ENCODE peak calls at places on chromosome 15, in six cellular contexts. Y is GM23248, F is neural progenitor cell, J is SK-N-SH, H is PC-3, S is HCT116. B is an unnamed sample.
A peak's percentile ranks its signal among the peaks of the same experiment; 100 is the strongest.

GRCh38 chr15:85711590-85712192 is 83.0 kb downstream of the KLHL25 start:
- DNase-seq in Y (peak; percentile 73), F (no peak), J (no peak), H (no peak), S (no peak), B (no peak)

GRCh38 chr15:37520026-37520425 is 414.4 kb upstream of the TMCO5A start:
- DNase-seq in Y (no peak), F (no peak), J (no peak), H (no peak), S (no peak), B (no peak)

GRCh38 chr15:48062476-48062875 is 58.3 kb upstream of the SLC24A5 start:
- DNase-seq in Y (no peak), F (no peak), J (peak; percentile 17), H (peak; percentile 9), S (no peak), B (no peak)

GRCh38 chr15:101129851-101130250 is 122.0 kb downstream of the CHSY1 start:
- DNase-seq in Y (no peak), F (no peak), J (no peak), H (no peak), S (no peak), B (no peak)

GRCh38 chr15:58410353-58410752 is 21.4 kb upstream of the LIPC start:
- DNase-seq in Y (peak; percentile 69), F (no peak), J (no peak), H (no peak), S (no peak), B (no peak)

GRCh38 chr15:100849021-100849831 is 30.4 kb upstream of the ALDH1A3 start:
- DNase-seq in Y (peak; percentile 79), F (no peak), J (no peak), H (peak; percentile 86), S (no peak), B (peak; percentile 16)

GRCh38 chr15:69526086-69526485 is 73.5 kb downstream of the RPLP1 start:
- DNase-seq in Y (peak; percentile 32), F (no peak), J (no peak), H (no peak), S (no peak), B (no peak)

GRCh38 chr15:38517312-38517711 is 47.3 kb downstream of the RASGRP1 start:
- DNase-seq in Y (peak; percentile 36), F (no peak), J (no peak), H (no peak), S (no peak), B (no peak)

GRCh38 chr15:52678036-52678467 is 1.1 kb downstream of the ATOSA start:
- DNase-seq in Y (peak; percentile 88), F (peak; percentile 59), J (peak; percentile 69), H (peak; percentile 57), S (no peak), B (peak; percentile 83)

GRCh38 chr15:80970018-80970657 is 19.5 kb downstream of the MESD start:
- DNase-seq in Y (peak; percentile 72), F (peak; percentile 74), J (peak; percentile 70), H (peak; percentile 78), S (peak; percentile 39), B (peak; percentile 54)

GRCh38 chr15:101029971-101030661 is 111.0 kb downstream of the LRRK1 start:
- DNase-seq in Y (no peak), F (no peak), J (no peak), H (no peak), S (no peak), B (no peak)

GRCh38 chr15:23570466-23570865 is 5.0 kb downstream of the MKRN3 start:
- DNase-seq in Y (no peak), F (peak; percentile 49), J (no peak), H (peak; percentile 38), S (peak; percentile 8), B (no peak)

GRCh38 chr15:57149196-57149595 is 227.1 kb upstream of the CGNL1 start:
- DNase-seq in Y (peak; percentile 61), F (no peak), J (no peak), H (no peak), S (no peak), B (no peak)

GRCh38 chr15:96354731-96355560 is 24.4 kb downstream of the NR2F2 start:
- DNase-seq in Y (peak; percentile 92), F (peak; percentile 31), J (no peak), H (peak; percentile 69), S (no peak), B (peak; percentile 7)

GRCh38 chr15:47674576-47675232 is 42.6 kb upstream of the SEMA6D start:
- DNase-seq in Y (no peak), F (peak; percentile 58), J (no peak), H (no peak), S (no peak), B (no peak)

GRCh38 chr15:77239892-77240608 is 169.1 kb upstream of the TSPAN3 start:
- DNase-seq in Y (peak; percentile 42), F (no peak), J (no peak), H (no peak), S (no peak), B (no peak)

GRCh38 chr15:101453123-101454120 is 36.1 kb downstream of the PCSK6 start:
- DNase-seq in Y (no peak), F (peak; percentile 37), J (no peak), H (no peak), S (no peak), B (no peak)

GRCh38 chr15:62797171-62797570 is 245.4 kb upstream of the TPM1 start:
- DNase-seq in Y (no peak), F (no peak), J (no peak), H (no peak), S (no peak), B (no peak)

GRCh38 chr15:25905140-25905539 is 42.0 kb upstream of the ATP10A start:
- DNase-seq in Y (peak; percentile 96), F (no peak), J (no peak), H (peak; percentile 58), S (no peak), B (no peak)

DNA sequence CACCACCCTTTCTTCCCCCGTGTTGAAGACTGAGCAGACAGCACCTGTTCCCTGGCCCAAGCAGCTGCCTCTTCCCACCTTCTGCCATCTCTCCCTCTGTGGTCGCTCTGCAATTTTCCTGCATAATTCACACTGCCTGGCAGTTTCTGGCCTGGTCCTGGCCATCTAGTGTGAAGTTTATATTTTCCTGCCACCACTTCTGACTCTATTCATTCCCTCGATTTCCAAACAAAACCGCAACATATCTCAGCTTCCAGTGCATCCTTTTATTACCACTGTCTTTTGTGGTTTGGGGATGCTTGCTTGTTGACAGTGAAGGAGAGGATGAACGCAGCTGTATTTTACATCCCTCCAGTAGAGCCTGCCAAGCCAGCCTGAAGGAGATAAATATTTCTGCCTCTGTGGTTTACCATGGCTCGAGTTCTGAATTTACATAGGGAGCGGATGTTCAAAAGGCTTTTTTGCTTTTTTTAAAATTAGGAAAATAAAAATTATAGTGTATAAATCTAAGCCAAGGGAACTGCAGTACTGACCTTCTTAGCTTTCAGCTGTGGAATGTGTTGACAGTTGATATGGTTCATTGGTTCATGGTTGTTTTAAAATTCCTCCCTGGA is 250.3 kb downstream of the ADAMTSL3 start:
- DNase-seq in Y (peak; percentile 65), F (no peak), J (no peak), H (no peak), S (no peak), B (no peak)
- TF ChIP-seq EZH2phosphoT487 in Y (peak; percentile 98), F (no peak), J (no peak), H (no peak), S (no peak), B (no peak)

DNA sequence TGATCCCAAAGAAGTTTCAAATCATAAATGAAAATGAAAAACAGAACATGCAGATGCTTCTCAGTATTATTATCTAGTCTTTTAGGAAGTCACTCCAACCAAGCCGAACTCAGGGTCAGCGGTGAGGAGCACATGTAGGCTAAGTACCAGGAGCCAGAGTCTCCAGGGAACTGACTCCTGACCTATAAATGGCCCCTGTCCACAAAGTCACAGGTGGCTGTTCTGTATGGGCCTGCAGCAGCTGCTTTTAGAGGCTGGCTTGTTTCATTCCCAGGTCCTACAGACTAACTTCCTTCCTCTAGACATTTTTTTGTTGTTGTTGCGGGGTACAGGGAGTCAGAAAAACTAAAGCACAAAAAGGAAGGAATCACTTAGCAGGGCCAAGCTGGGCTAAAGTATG is 54.6 kb downstream of the DAPK2 start:
- DNase-seq in Y (no peak), F (no peak), J (no peak), H (no peak), S (no peak), B (no peak)
- H3K27ac ChIP-seq in Y (no peak overlapping the region), F (no peak overlapping the region), J (no peak overlapping the region), H (no peak overlapping the region), S (no peak overlapping the region), B (peak overlapping the region; percentile 3)

DNA sequence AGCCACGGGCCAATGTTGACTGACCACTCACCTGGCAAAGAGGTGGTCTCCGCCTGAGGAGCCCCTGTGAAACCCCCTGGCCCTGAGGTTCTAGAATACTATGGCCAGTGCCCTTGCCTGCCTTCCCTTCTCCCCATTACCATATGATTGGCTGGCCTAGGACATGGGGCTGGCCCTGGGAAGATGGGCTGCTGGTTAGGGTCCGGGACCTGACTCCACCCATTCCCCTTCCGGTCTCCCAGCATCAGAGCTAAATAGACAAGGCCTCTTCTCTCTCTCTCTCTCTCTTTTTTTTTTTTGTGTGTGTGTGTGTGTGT is 3.8 kb downstream of the CSK start:
- DNase-seq in Y (no peak), F (no peak), J (no peak), H (no peak), S (no peak), B (peak; percentile 34)
- H3K9ac ChIP-seq in Y (no peak overlapping the region), F (no peak overlapping the region), J (no peak overlapping the region), H (no peak overlapping the region), S (no peak overlapping the region), B (peak overlapping the region; percentile 89)

GRCh38 chr15:67504796-67505195 is 16.1 kb upstream of the C15orf61 start:
- DNase-seq in Y (peak; percentile 89), F (no peak), J (no peak), H (peak; percentile 3), S (no peak), B (no peak)
- TF ChIP-seq EZH2phosphoT487 in Y (peak; percentile 93), F (no peak), J (no peak), H (no peak), S (no peak), B (no peak)